ENCODE peak calls at places on chromosome X, in ten cellular contexts. Q, E, Y, S, U, B, X, L, K and J are unnamed samples.

GRCh38 chrX:28625223-28625622 is 38.0 kb downstream of the IL1RAPL1 start:
- DNase-seq in Q (no peak), U (no peak), Y (no peak), B (no peak), X (no peak), E (no peak), K (no peak), L (no peak), S (no peak), J (no peak)

GRCh38 chrX:50889582-50889981 is 21.0 kb upstream of the BMP15 start:
- DNase-seq in E (no peak), Y (no peak), L (no peak), K (no peak), X (no peak), B (no peak), U (no peak), S (no peak), Q (no peak), J (no peak)

GRCh38 chrX:150692837-150693781 is at the start of gene MTMR1:
- DNase-seq in Q (no peak), E (peak; percentile 39), Y (peak; percentile 35), K (peak; percentile 45), L (peak; percentile 49), S (peak; percentile 36), X (no peak), U (peak; percentile 41), B (peak; percentile 34), J (peak; percentile 66)

GRCh38 chrX:53294024-53294648 is 12.8 kb upstream of the IQSEC2 start:
- DNase-seq in E (no peak), Y (no peak), L (no peak), Q (peak; percentile 26), B (peak; percentile 40), U (no peak), X (no peak), K (no peak), S (no peak), J (no peak)

GRCh38 chrX:128622296-128622695 is 570.1 kb upstream of the ACTRT1 start:
- DNase-seq in L (no peak), K (no peak), Q (no peak), B (no peak), Y (no peak), E (no peak), S (no peak), U (no peak), X (no peak), J (no peak)

GRCh38 chrX:51496501-51497291 is at the start of gene NUDT11:
- DNase-seq in K (no peak), U (peak; percentile 83), B (no peak), E (peak; percentile 64), Y (peak; percentile 72), S (peak; percentile 62), L (peak; percentile 41), X (no peak), Q (peak; percentile 72), J (peak; percentile 51)

GRCh38 chrX:97119474-97120109 is 235.9 kb downstream of the RPA4 start:
- DNase-seq in B (no peak), U (no peak), L (no peak), Y (no peak), Q (no peak), X (no peak), E (no peak), K (no peak), S (no peak), J (no peak)

GRCh38 chrX:106404512-106404911 is 207.3 kb upstream of the RADX start:
- DNase-seq in Y (no peak), Q (no peak), X (no peak), U (no peak), L (no peak), S (no peak), K (no peak), E (no peak), B (no peak), J (no peak)

GRCh38 chrX:68415289-68415688 is 18.0 kb downstream of the OPHN1 start:
- DNase-seq in Y (no peak), Q (peak; percentile 64), L (no peak), U (no peak), E (no peak), S (no peak), X (peak; percentile 37), K (no peak), B (no peak), J (no peak)

GRCh38 chrX:107775734-107776511 is at the start of gene TSC22D3:
- DNase-seq in B (peak; percentile 83), S (peak; percentile 84), U (peak; percentile 63), E (peak; percentile 74), K (peak; percentile 57), Q (peak; percentile 33), Y (peak; percentile 79), X (peak; percentile 76), L (peak; percentile 87), J (peak; percentile 83)
- TF ChIP-seq POLR2A in B (no peak), S (peak; percentile 48), U (no peak), E (peak; percentile 41), K (no peak), Q (no peak), Y (peak; percentile 57), X (no peak), L (peak; percentile 61), J (peak; percentile 25)

GRCh38 chrX:154374361-154375155 is at the start of gene FLNA:
- DNase-seq in Q (no peak), E (peak; percentile 79), S (peak; percentile 62), X (no peak), K (no peak), U (peak; percentile 24), B (peak; percentile 37), Y (peak; percentile 58), L (peak; percentile 59), J (no peak)
- TF ChIP-seq POLR2A in Q (no peak), E (peak; percentile 23), S (no peak), X (no peak), K (no peak), U (no peak), B (no peak), Y (no peak), L (no peak), J (no peak)

DNA sequence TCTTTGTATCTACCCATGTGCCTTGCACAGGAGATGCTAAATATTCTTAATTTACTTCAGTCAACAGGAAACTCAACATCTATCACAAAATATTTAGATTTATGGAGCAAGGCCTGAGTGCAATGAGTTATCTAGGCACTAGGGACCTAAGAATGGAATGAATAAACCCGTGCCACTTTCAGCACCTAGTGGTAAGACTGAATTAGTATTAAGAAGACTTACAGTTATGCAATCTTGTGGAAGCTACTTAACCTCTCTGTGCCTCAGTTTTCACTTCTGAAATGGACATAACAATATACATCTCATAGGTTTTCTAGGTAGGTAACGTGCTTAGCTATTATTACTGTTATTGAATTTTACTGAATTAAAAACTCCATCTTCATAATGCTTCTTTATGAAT is 144.6 kb upstream of the MAP3K15 start:
- DNase-seq in Y (no peak), Q (no peak), B (no peak), K (no peak), X (no peak), S (no peak), E (no peak), U (no peak), L (no peak), J (no peak)
- TF ChIP-seq POLR2A in Y (no peak), Q (no peak), B (no peak), K (no peak), X (no peak), S (no peak), E (no peak), U (no peak), L (no peak), J (no peak)

GRCh38 chrX:153766098-153766817 is 2.2 kb downstream of the PLXNB3 start:
- DNase-seq in S (no peak), Y (peak; percentile 28), X (no peak), E (peak; percentile 39), K (peak; percentile 38), L (peak; percentile 30), Q (peak; percentile 71), U (no peak), B (peak; percentile 88), J (no peak)
- TF ChIP-seq POLR2A in S (no peak), Y (no peak), X (no peak), E (no peak), K (no peak), L (no peak), Q (no peak), U (no peak), B (peak; percentile 19), J (no peak)

GRCh38 chrX:119690921-119691716 is 1.8 kb downstream of the SEPTIN6 start:
- DNase-seq in K (no peak), E (no peak), U (peak; percentile 75), X (no peak), B (peak; percentile 33), Q (peak; percentile 51), S (no peak), L (peak; percentile 72), Y (no peak), J (no peak)
- TF ChIP-seq POLR2A in K (no peak), E (no peak), U (no peak), X (no peak), B (no peak), Q (no peak), S (no peak), L (no peak), Y (no peak), J (no peak)

GRCh38 chrX:12526296-12526695 is 264.9 kb upstream of the PRPS2 start:
- DNase-seq in K (no peak), U (no peak), S (no peak), X (no peak), Y (no peak), Q (no peak), E (no peak), L (no peak), B (no peak), J (no peak)
- TF ChIP-seq POLR2A in K (no peak), U (no peak), S (no peak), X (no peak), Y (no peak), Q (no peak), E (no peak), L (no peak), B (no peak), J (no peak)